ENCODE peak calls at places on chromosomes 6 and 20, in eight cellular contexts. One of them, this sample, is unnamed.

GRCh38 chr20:23155141-23155590 is 69.0 kb upstream of the CD93 start:
- DNase-seq in K562: peak
- DNase-seq in stomach: no peak
- DNase-seq in A549: no peak
- DNase-seq in spleen: no peak
- DNase-seq in sigmoid colon: no peak
- DNase-seq in tibial artery: no peak
- DNase-seq in omental fat pad: no peak
- DNase-seq in this sample: no peak

GRCh38 chr6:40348591-40348990 is 238.6 kb downstream of the LRFN2 start:
- DNase-seq in K562: peak
- DNase-seq in stomach: no peak
- DNase-seq in A549: no peak
- DNase-seq in spleen: no peak
- DNase-seq in sigmoid colon: peak
- DNase-seq in tibial artery: peak
- DNase-seq in omental fat pad: no peak
- DNase-seq in this sample: no peak

GRCh38 chr20:45592574-45593189 is 13.6 kb upstream of the WFDC8 start:
- DNase-seq in K562: peak
- DNase-seq in stomach: no peak
- DNase-seq in A549: peak
- DNase-seq in spleen: no peak
- DNase-seq in sigmoid colon: no peak
- DNase-seq in tibial artery: no peak
- DNase-seq in omental fat pad: no peak
- DNase-seq in this sample: no peak

GRCh38 chr6:31713991-31714684 is 1.0 kb upstream of the LY6G6D start:
- DNase-seq in K562: no peak
- DNase-seq in stomach: no peak
- DNase-seq in A549: no peak
- DNase-seq in spleen: no peak
- DNase-seq in sigmoid colon: no peak
- DNase-seq in tibial artery: no peak
- DNase-seq in omental fat pad: no peak
- DNase-seq in this sample: no peak

GRCh38 chr6:42808492-42809483 is 26.9 kb downstream of the BICRAL start:
- DNase-seq in K562: no peak
- DNase-seq in stomach: no peak
- DNase-seq in A549: no peak
- DNase-seq in spleen: no peak
- DNase-seq in sigmoid colon: no peak
- DNase-seq in tibial artery: no peak
- DNase-seq in omental fat pad: no peak
- DNase-seq in this sample: no peak

GRCh38 chr20:42267793-42268381 is 649.7 kb upstream of the CHD6 start:
- DNase-seq in K562: no peak
- DNase-seq in stomach: no peak
- DNase-seq in A549: no peak
- DNase-seq in spleen: no peak
- DNase-seq in sigmoid colon: no peak
- DNase-seq in tibial artery: no peak
- DNase-seq in omental fat pad: no peak
- DNase-seq in this sample: no peak

GRCh38 chr6:130070747-130071146 is 52.4 kb downstream of the L3MBTL3 start:
- DNase-seq in K562: no peak
- DNase-seq in stomach: no peak
- DNase-seq in A549: no peak
- DNase-seq in spleen: no peak
- DNase-seq in sigmoid colon: no peak
- DNase-seq in tibial artery: no peak
- DNase-seq in omental fat pad: no peak
- DNase-seq in this sample: no peak

GRCh38 chr6:114523508-114523907 is 180.7 kb upstream of the HS3ST5 start:
- DNase-seq in K562: no peak
- DNase-seq in stomach: no peak
- DNase-seq in A549: no peak
- DNase-seq in spleen: no peak
- DNase-seq in sigmoid colon: no peak
- DNase-seq in tibial artery: no peak
- DNase-seq in omental fat pad: no peak
- DNase-seq in this sample: no peak

GRCh38 chr6:83708546-83708969 is 343 bp downstream of the SNAP91 start:
- DNase-seq in K562: no peak
- DNase-seq in stomach: no peak
- DNase-seq in A549: no peak
- DNase-seq in spleen: no peak
- DNase-seq in sigmoid colon: no peak
- DNase-seq in tibial artery: no peak
- DNase-seq in omental fat pad: no peak
- DNase-seq in this sample: no peak

GRCh38 chr6:159762681-159763293 is 942 bp downstream of the ACAT2 start:
- DNase-seq in K562: peak
- DNase-seq in stomach: no peak
- DNase-seq in A549: no peak
- DNase-seq in spleen: no peak
- DNase-seq in sigmoid colon: peak
- DNase-seq in tibial artery: peak
- DNase-seq in omental fat pad: no peak
- DNase-seq in this sample: no peak

GRCh38 chr6:149077208-149077607 is 240.3 kb upstream of the TAB2 start:
- DNase-seq in K562: no peak
- DNase-seq in stomach: no peak
- DNase-seq in A549: no peak
- DNase-seq in spleen: no peak
- DNase-seq in sigmoid colon: no peak
- DNase-seq in tibial artery: no peak
- DNase-seq in omental fat pad: no peak
- DNase-seq in this sample: no peak

GRCh38 chr6:135380793-135381192 is 116.7 kb downstream of the AHI1 start:
- DNase-seq in K562: no peak
- DNase-seq in stomach: no peak
- DNase-seq in A549: no peak
- DNase-seq in spleen: no peak
- DNase-seq in sigmoid colon: no peak
- DNase-seq in tibial artery: no peak
- DNase-seq in omental fat pad: no peak
- DNase-seq in this sample: no peak

GRCh38 chr6:135383766-135384165 is 113.8 kb downstream of the AHI1 start:
- DNase-seq in K562: no peak
- DNase-seq in stomach: no peak
- DNase-seq in A549: no peak
- DNase-seq in spleen: no peak
- DNase-seq in sigmoid colon: no peak
- DNase-seq in tibial artery: no peak
- DNase-seq in omental fat pad: no peak
- DNase-seq in this sample: no peak

GRCh38 chr6:135382182-135382628 is 115.3 kb downstream of the AHI1 start:
- DNase-seq in K562: no peak
- DNase-seq in stomach: no peak
- DNase-seq in A549: no peak
- DNase-seq in spleen: no peak
- DNase-seq in sigmoid colon: no peak
- DNase-seq in tibial artery: no peak
- DNase-seq in omental fat pad: no peak
- DNase-seq in this sample: no peak

GRCh38 chr6:135383297-135383696 is 114.2 kb downstream of the AHI1 start:
- DNase-seq in K562: no peak
- DNase-seq in stomach: no peak
- DNase-seq in A549: no peak
- DNase-seq in spleen: no peak
- DNase-seq in sigmoid colon: no peak
- DNase-seq in tibial artery: no peak
- DNase-seq in omental fat pad: no peak
- DNase-seq in this sample: no peak

GRCh38 chr6:135379647-135380046 is 117.9 kb downstream of the AHI1 start:
- DNase-seq in K562: no peak
- DNase-seq in stomach: no peak
- DNase-seq in A549: no peak
- DNase-seq in spleen: no peak
- DNase-seq in sigmoid colon: no peak
- DNase-seq in tibial artery: no peak
- DNase-seq in omental fat pad: no peak
- DNase-seq in this sample: no peak
- TF ChIP-seq CTCF in K562: no peak
- TF ChIP-seq CTCF in stomach: no peak
- TF ChIP-seq CTCF in A549: no peak
- TF ChIP-seq CTCF in spleen: no peak
- TF ChIP-seq CTCF in sigmoid colon: no peak
- TF ChIP-seq CTCF in tibial artery: no peak
- TF ChIP-seq CTCF in omental fat pad: no peak
- TF ChIP-seq CTCF in this sample: no peak

GRCh38 chr6:108171918-108172516 is 6.2 kb downstream of the NR2E1 start:
- DNase-seq in K562: no peak
- DNase-seq in stomach: no peak
- DNase-seq in A549: no peak
- DNase-seq in spleen: no peak
- DNase-seq in sigmoid colon: no peak
- DNase-seq in tibial artery: no peak
- DNase-seq in omental fat pad: no peak
- DNase-seq in this sample: no peak

GRCh38 chr6:108169801-108170606 is 4.2 kb downstream of the NR2E1 start:
- DNase-seq in K562: no peak
- DNase-seq in stomach: no peak
- DNase-seq in A549: no peak
- DNase-seq in spleen: no peak
- DNase-seq in sigmoid colon: no peak
- DNase-seq in tibial artery: no peak
- DNase-seq in omental fat pad: no peak
- DNase-seq in this sample: no peak

GRCh38 chr6:108170607-108171290 is 4.9 kb downstream of the NR2E1 start:
- DNase-seq in K562: no peak
- DNase-seq in stomach: no peak
- DNase-seq in A549: no peak
- DNase-seq in spleen: no peak
- DNase-seq in sigmoid colon: no peak
- DNase-seq in tibial artery: no peak
- DNase-seq in omental fat pad: no peak
- DNase-seq in this sample: no peak

GRCh38 chr6:108168980-108169800 is 3.4 kb downstream of the NR2E1 start:
- DNase-seq in K562: no peak
- DNase-seq in stomach: no peak
- DNase-seq in A549: no peak
- DNase-seq in spleen: no peak
- DNase-seq in sigmoid colon: no peak
- DNase-seq in tibial artery: no peak
- DNase-seq in omental fat pad: no peak
- DNase-seq in this sample: no peak

GRCh38 chr6:108171291-108171917 is 5.6 kb downstream of the NR2E1 start:
- DNase-seq in K562: no peak
- DNase-seq in stomach: no peak
- DNase-seq in A549: no peak
- DNase-seq in spleen: no peak
- DNase-seq in sigmoid colon: no peak
- DNase-seq in tibial artery: no peak
- DNase-seq in omental fat pad: no peak
- DNase-seq in this sample: no peak
- TF ChIP-seq CTCF in K562: no peak
- TF ChIP-seq CTCF in stomach: no peak
- TF ChIP-seq CTCF in A549: no peak
- TF ChIP-seq CTCF in spleen: no peak
- TF ChIP-seq CTCF in sigmoid colon: no peak
- TF ChIP-seq CTCF in tibial artery: no peak
- TF ChIP-seq CTCF in omental fat pad: no peak
- TF ChIP-seq CTCF in this sample: no peak

GRCh38 chr6:144778773-144779531 is 493.8 kb downstream of the UTRN start:
- DNase-seq in K562: no peak
- DNase-seq in stomach: no peak
- DNase-seq in A549: no peak
- DNase-seq in spleen: no peak
- DNase-seq in sigmoid colon: no peak
- DNase-seq in tibial artery: no peak
- DNase-seq in omental fat pad: no peak
- DNase-seq in this sample: no peak
- TF ChIP-seq CTCF in K562: peak
- TF ChIP-seq CTCF in stomach: no peak
- TF ChIP-seq CTCF in A549: no peak
- TF ChIP-seq CTCF in spleen: no peak
- TF ChIP-seq CTCF in sigmoid colon: no peak
- TF ChIP-seq CTCF in tibial artery: no peak
- TF ChIP-seq CTCF in omental fat pad: no peak
- TF ChIP-seq CTCF in this sample: no peak

GRCh38 chr6:166483556-166484250 is 101.0 kb upstream of the MPC1 start:
- DNase-seq in K562: no peak
- DNase-seq in stomach: no peak
- DNase-seq in A549: no peak
- DNase-seq in spleen: peak
- DNase-seq in sigmoid colon: no peak
- DNase-seq in tibial artery: no peak
- DNase-seq in omental fat pad: no peak
- DNase-seq in this sample: no peak

GRCh38 chr6:166487148-166487547 is 99.3 kb downstream of the RAMACL start:
- DNase-seq in K562: no peak
- DNase-seq in stomach: no peak
- DNase-seq in A549: no peak
- DNase-seq in spleen: peak
- DNase-seq in sigmoid colon: peak
- DNase-seq in tibial artery: peak
- DNase-seq in omental fat pad: no peak
- DNase-seq in this sample: no peak

GRCh38 chr6:166486536-166486880 is 100.0 kb downstream of the RAMACL start:
- DNase-seq in K562: no peak
- DNase-seq in stomach: no peak
- DNase-seq in A549: no peak
- DNase-seq in spleen: peak
- DNase-seq in sigmoid colon: peak
- DNase-seq in tibial artery: no peak
- DNase-seq in omental fat pad: no peak
- DNase-seq in this sample: no peak

GRCh38 chr6:166484863-166485262 is 101.6 kb downstream of the RAMACL start:
- DNase-seq in K562: no peak
- DNase-seq in stomach: no peak
- DNase-seq in A549: no peak
- DNase-seq in spleen: peak
- DNase-seq in sigmoid colon: no peak
- DNase-seq in tibial artery: no peak
- DNase-seq in omental fat pad: no peak
- DNase-seq in this sample: no peak

DNA sequence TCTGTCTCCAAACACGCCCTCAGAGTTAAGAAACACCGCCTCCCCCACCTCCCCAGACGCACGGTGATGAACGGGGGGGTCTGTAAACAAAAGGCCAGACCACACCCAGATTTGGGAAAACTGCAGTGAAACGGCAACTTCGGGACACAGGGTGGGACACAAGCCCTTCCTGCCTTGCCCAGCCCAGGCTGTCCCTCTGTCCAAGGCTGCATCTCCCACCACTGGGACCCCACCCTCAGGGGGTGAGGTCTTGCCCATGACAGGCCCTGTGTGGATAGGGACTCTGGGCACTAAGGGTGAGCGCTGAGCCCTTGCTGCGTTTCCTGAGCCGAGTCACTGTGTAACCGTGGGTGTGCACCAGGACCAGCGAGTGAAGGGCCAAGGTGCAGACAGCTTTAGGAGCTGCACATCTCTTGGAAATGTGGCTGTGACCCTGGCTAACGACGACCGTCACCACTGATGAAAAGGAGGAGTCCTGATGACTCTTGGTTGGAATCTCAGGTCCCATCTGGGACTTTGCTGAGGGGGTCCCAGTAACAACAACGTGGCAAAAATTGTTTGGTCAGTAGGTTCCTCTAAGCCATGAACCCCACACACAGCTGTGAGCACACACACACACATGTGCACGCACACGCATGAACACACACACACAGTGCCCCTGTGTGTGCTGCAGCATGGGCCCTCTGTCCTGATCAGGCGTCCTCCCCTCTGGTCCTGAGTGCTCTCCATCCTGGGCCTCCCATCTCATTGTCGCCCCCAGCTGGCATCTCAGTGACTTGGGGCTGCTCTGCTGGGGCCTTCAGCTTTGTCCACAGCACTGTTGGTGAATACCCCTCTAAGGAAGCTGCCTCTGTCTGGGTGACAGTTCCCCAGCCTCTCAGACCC is 100.6 kb downstream of the RAMACL start:
- DNase-seq in K562: no peak
- DNase-seq in stomach: no peak
- DNase-seq in A549: no peak
- DNase-seq in spleen: peak
- DNase-seq in sigmoid colon: no peak
- DNase-seq in tibial artery: no peak
- DNase-seq in omental fat pad: no peak
- DNase-seq in this sample: no peak
- TF ChIP-seq CTCF in K562: no peak
- TF ChIP-seq CTCF in stomach: no peak
- TF ChIP-seq CTCF in A549: no peak
- TF ChIP-seq CTCF in spleen: no peak
- TF ChIP-seq CTCF in sigmoid colon: no peak
- TF ChIP-seq CTCF in tibial artery: no peak
- TF ChIP-seq CTCF in omental fat pad: no peak
- TF ChIP-seq CTCF in this sample: no peak